ENCODE peak calls at places on chromosomes 7 and 10, in five cellular contexts. W is choroid plexus epithelial cell, M is fibroblast of mammary gland, E is breast epithelium, C is aorta. S is an unnamed sample.
A peak's percentile ranks its signal among the peaks of the same experiment; 100 is the strongest.

GRCh38 chr7:122762071-122762470 is 59.3 kb upstream of the RNF148 start:
- DNase-seq in M (no peak), W (peak; percentile 14), E (no peak), C (no peak), S (no peak)

GRCh38 chr10:43436291-43437140 is at the start of gene ZNF487:
- DNase-seq in W (peak; percentile 89), E (peak; percentile 91), C (peak; percentile 96), M (peak; percentile 83), S (peak; percentile 93)

GRCh38 chr7:35420657-35421056 is 166.8 kb upstream of the TBX20 start:
- DNase-seq in W (peak; percentile 2), C (no peak), M (no peak), E (no peak), S (no peak)

GRCh38 chr7:92461027-92462003 is 14.0 kb downstream of the GATAD1 start:
- DNase-seq in W (peak; percentile 72), M (peak; percentile 55), C (no peak), E (no peak), S (peak; percentile 26)

GRCh38 chr7:82373890-82374289 is 69.7 kb downstream of the CACNA2D1 start:
- DNase-seq in M (no peak), C (no peak), W (no peak), E (no peak), S (peak; percentile 18)

GRCh38 chr7:22762866-22763265 is 35.9 kb downstream of the IL6 start:
- DNase-seq in E (no peak), W (no peak), M (no peak), C (no peak), S (no peak)

GRCh38 chr7:127417346-127417745 is 24.8 kb upstream of the ZNF800 start:
- DNase-seq in M (no peak), C (no peak), W (no peak), E (no peak), S (no peak)

GRCh38 chr7:128247640-128248194 is 6.6 kb downstream of the LEP start:
- DNase-seq in W (peak; percentile 24), C (no peak), M (peak; percentile 75), E (no peak), S (peak; percentile 35)

GRCh38 chr7:152925412-152926147 is 166.0 kb downstream of the ACTR3B start:
- DNase-seq in M (no peak), C (no peak), W (no peak), E (no peak), S (no peak)

GRCh38 chr7:20795361-20795760 is 8.7 kb upstream of the SP8 start:
- DNase-seq in C (no peak), E (no peak), M (no peak), W (no peak), S (no peak)

GRCh38 chr7:25255603-25256320 is 27.5 kb upstream of the NPVF start:
- DNase-seq in M (no peak), W (no peak), E (no peak), C (no peak), S (no peak)

GRCh38 chr10:106310596-106310995 is 853.9 kb downstream of the SORCS1 start:
- DNase-seq in E (no peak), C (no peak), W (no peak), M (no peak), S (no peak)

GRCh38 chr7:157555921-157556320 is 219.1 kb downstream of the DNAJB6 start:
- DNase-seq in W (no peak), M (no peak), C (peak; percentile 38), E (peak; percentile 33), S (no peak)

GRCh38 chr10:34213805-34214197 is 601.3 kb downstream of the PARD3 start:
- DNase-seq in C (no peak), M (no peak), W (no peak), E (no peak), S (no peak)

GRCh38 chr10:110861930-110862677 is 9.6 kb upstream of the PDCD4 start:
- DNase-seq in W (peak; percentile 17), C (no peak), M (peak; percentile 45), E (no peak), S (no peak)

GRCh38 chr7:106865130-106866115 is at the start of gene PIK3CG:
- DNase-seq in W (no peak), E (no peak), M (no peak), C (no peak), S (no peak)

GRCh38 chr7:8216291-8216690 is 45.7 kb downstream of the ICA1 start:
- DNase-seq in C (no peak), E (no peak), W (no peak), M (peak; percentile 4), S (peak; percentile 73)

GRCh38 chr10:116088985-116089384 is 184.0 kb downstream of the GFRA1 start:
- DNase-seq in C (no peak), E (no peak), M (no peak), W (no peak), S (no peak)

GRCh38 chr7:517848-518629 is 1.6 kb downstream of the PDGFA start:
- DNase-seq in M (peak; percentile 49), W (peak; percentile 78), C (peak; percentile 91), E (no peak), S (peak; percentile 70)

GRCh38 chr7:117769085-117769484 is 104.2 kb downstream of the CTTNBP2 start:
- DNase-seq in E (no peak), C (no peak), M (no peak), W (no peak), S (no peak)

GRCh38 chr10:104333728-104334373 is 4.4 kb downstream of the ITPRIP start:
- DNase-seq in E (peak; percentile 24), M (peak; percentile 37), C (no peak), W (peak; percentile 28), S (no peak)

GRCh38 chr7:103094102-103094501 is 19.2 kb downstream of the ARMC10 start:
- DNase-seq in W (peak; percentile 14), M (peak; percentile 11), C (no peak), E (no peak), S (no peak)

GRCh38 chr7:98303176-98303865 is 21.8 kb downstream of the BRI3 start:
- DNase-seq in C (no peak), M (no peak), E (no peak), W (no peak), S (no peak)

GRCh38 chr7:134691820-134692705 is 45.4 kb downstream of the BPGM start:
- DNase-seq in M (peak; percentile 54), W (peak; percentile 65), C (peak; percentile 75), E (no peak), S (peak; percentile 80)

GRCh38 chr10:97713351-97713827 is at the start of gene MARVELD1:
- DNase-seq in M (peak; percentile 77), W (peak; percentile 80), E (peak; percentile 68), C (peak; percentile 94), S (peak; percentile 94)

GRCh38 chr7:23277359-23277989 is 21.7 kb upstream of the MALSU1 start:
- DNase-seq in W (peak; percentile 86), E (no peak), M (peak; percentile 69), C (no peak), S (peak; percentile 59)

GRCh38 chr7:12683678-12684077 is 3.8 kb upstream of the ARL4A start:
- DNase-seq in M (peak; percentile 41), W (peak; percentile 58), C (no peak), E (no peak), S (no peak)

GRCh38 chr10:24685958-24686540 is 37.6 kb downstream of the ARHGAP21 start:
- DNase-seq in M (peak; percentile 79), W (peak; percentile 68), E (no peak), C (no peak), S (peak; percentile 78)

GRCh38 chr10:114526497-114527238 is 122.4 kb upstream of the AFAP1L2 start:
- DNase-seq in E (peak; percentile 60), W (peak; percentile 85), M (peak; percentile 70), C (peak; percentile 90), S (peak; percentile 16)

GRCh38 chr10:97529685-97530465 is 31.2 kb downstream of the UBTD1 start:
- DNase-seq in M (no peak), W (no peak), E (no peak), C (no peak), S (no peak)